ENCODE peak calls at places on chromosomes 4 and X, in ten cellular contexts. C is IMR-90, A is right cardiac atrium, F is GM12878, Q is lower lobe of right lung, P is breast epithelium, N is trophoblast cell, X is stomach, K is cardiac muscle cell, G is heart right ventricle. U is an unnamed sample.
A peak's percentile ranks its signal among the peaks of the same experiment; 100 is the strongest.

GRCh38 chr4:137470806-137471205 is 61.5 kb downstream of the PCDH18 start:
- DNase-seq in C (no peak), A (no peak), F (no peak), Q (no peak), P (no peak), N (no peak), X (no peak), K (no peak), G (no peak), U (no peak)

GRCh38 chrX:41265615-41266014 is 68.3 kb upstream of the DDX3X start:
- DNase-seq in C (peak; percentile 69), A (no peak), F (no peak), Q (no peak), P (no peak), N (peak; percentile 69), X (no peak), K (no peak), G (peak; percentile 4), U (no peak)

GRCh38 chr4:127782025-127782274 is 172 bp upstream of the HSPA4L start:
- DNase-seq in C (peak; percentile 81), A (peak; percentile 95), F (peak; percentile 44), Q (peak; percentile 89), P (peak; percentile 72), N (peak; percentile 87), X (peak; percentile 87), K (no peak), G (peak; percentile 82), U (peak; percentile 86)

GRCh38 chr4:1241936-1242505 is 6.9 kb downstream of the CTBP1 start:
- DNase-seq in C (no peak), A (peak; percentile 50), F (no peak), Q (no peak), P (no peak), N (no peak), X (no peak), K (no peak), G (peak; percentile 2), U (peak; percentile 12)

GRCh38 chr4:26296021-26296420 is 24.8 kb upstream of the RBPJ start:
- DNase-seq in C (no peak), A (no peak), F (no peak), Q (no peak), P (no peak), N (no peak), X (no peak), K (no peak), G (no peak), U (no peak)

GRCh38 chr4:177283167-177283566 is 26.5 kb upstream of the NEIL3 start:
- DNase-seq in C (peak; percentile 74), A (no peak), F (no peak), Q (no peak), P (no peak), N (no peak), X (no peak), K (no peak), G (no peak), U (no peak)

GRCh38 chrX:152313529-152314302 is 137.4 kb downstream of the GABRA3 start:
- DNase-seq in C (no peak), A (no peak), F (no peak), Q (no peak), P (no peak), N (no peak), X (no peak), K (no peak), G (no peak), U (no peak)

GRCh38 chr4:121989715-121990114 is 37.9 kb upstream of the TRPC3 start:
- DNase-seq in C (peak; percentile 56), A (no peak), F (no peak), Q (no peak), P (no peak), N (no peak), X (no peak), K (no peak), G (no peak), U (no peak)

GRCh38 chr4:3420606-3420955 is 21.2 kb upstream of the HGFAC start:
- DNase-seq in C (no peak), A (no peak), F (no peak), Q (peak; percentile 39), P (no peak), N (no peak), X (no peak), K (no peak), G (no peak), U (peak; percentile 7)

GRCh38 chr4:172982151-172982590 is 186.4 kb upstream of the GALNT7 start:
- DNase-seq in C (peak; percentile 92), A (no peak), F (peak; percentile 33), Q (no peak), P (no peak), N (peak; percentile 48), X (peak; percentile 40), K (no peak), G (no peak), U (no peak)

GRCh38 chr4:16659694-16660093 is 238.8 kb downstream of the LDB2 start:
- DNase-seq in C (no peak), A (no peak), F (no peak), Q (no peak), P (no peak), N (no peak), X (no peak), K (no peak), G (no peak), U (no peak)

GRCh38 chrX:131741103-131741581 is 197.3 kb downstream of the OR13H1 start:
- DNase-seq in C (peak; percentile 81), A (no peak), F (peak; percentile 87), Q (no peak), P (peak; percentile 86), N (peak; percentile 27), X (peak; percentile 89), K (no peak), G (no peak), U (no peak)

GRCh38 chrX:71107762-71108360 is 1.3 kb upstream of the CXorf65 start:
- DNase-seq in C (no peak), A (no peak), F (no peak), Q (no peak), P (no peak), N (no peak), X (no peak), K (peak; percentile 57), G (no peak), U (no peak)

GRCh38 chrX:47956016-47956415 is 47.8 kb downstream of the ZNF182 start:
- DNase-seq in C (no peak), A (no peak), F (no peak), Q (no peak), P (no peak), N (no peak), X (no peak), K (no peak), G (no peak), U (no peak)

GRCh38 chr4:22780797-22781196 is 88.1 kb downstream of the GBA3 start:
- DNase-seq in C (no peak), A (no peak), F (no peak), Q (no peak), P (no peak), N (no peak), X (no peak), K (no peak), G (no peak), U (no peak)

GRCh38 chr4:22778547-22779163 is 85.9 kb downstream of the GBA3 start:
- DNase-seq in C (no peak), A (peak; percentile 43), F (no peak), Q (peak; percentile 43), P (no peak), N (no peak), X (no peak), K (no peak), G (no peak), U (no peak)
- H3K4me3 ChIP-seq in C (no peak overlapping the region), A (no peak overlapping the region), F (no peak overlapping the region), Q (no peak overlapping the region), P (no peak overlapping the region), N (peak overlapping the region; percentile 55), X (no peak overlapping the region), K (no peak overlapping the region), G (no peak overlapping the region), U (no peak overlapping the region)

GRCh38 chr4:129821963-129822362 is 726.0 kb downstream of the C4orf33 start:
- DNase-seq in C (no peak), A (no peak), F (no peak), Q (no peak), P (no peak), N (no peak), X (no peak), K (no peak), G (no peak), U (no peak)
- H3K9me3 ChIP-seq in C (no peaks in the 10 kb centered on the region), A (no peaks in the 10 kb centered on the region), F (no peaks in the 10 kb centered on the region), Q (no peaks in the 10 kb centered on the region), P (no peaks in the 10 kb centered on the region), N (no peaks in the 10 kb centered on the region), X (no peaks in the 10 kb centered on the region), K (no peaks in the 10 kb centered on the region), G (no peaks in the 10 kb centered on the region), U (no peaks in the 10 kb centered on the region)

DNA sequence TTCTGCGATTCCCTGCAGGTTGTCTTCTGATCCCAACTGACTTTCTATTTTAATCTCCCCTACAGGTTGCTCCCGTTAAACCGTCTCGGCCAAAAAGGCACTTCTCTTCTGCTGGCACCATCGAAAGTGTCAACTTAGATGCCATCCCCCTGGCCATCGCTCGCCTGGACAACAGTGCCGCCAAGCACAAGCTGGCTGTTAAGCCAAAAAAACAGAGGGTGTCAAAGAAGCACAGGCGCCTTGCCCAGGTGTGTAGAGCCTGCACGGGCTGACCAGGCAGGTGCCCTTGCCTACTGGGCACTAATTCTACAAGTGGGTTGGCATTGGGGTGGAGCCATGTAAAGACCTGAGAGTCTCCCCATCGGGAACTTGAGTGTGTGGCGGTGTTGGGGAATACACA is 74.2 kb downstream of the AASDH start:
- DNase-seq in C (no peak), A (no peak), F (no peak), Q (no peak), P (no peak), N (no peak), X (no peak), K (no peak), G (no peak), U (no peak)
- H3K27me3 ChIP-seq in C (peaks cover 2% of the 10 kb centered on the region), A (no peaks in the 10 kb centered on the region), F (no peaks in the 10 kb centered on the region), Q (no peaks in the 10 kb centered on the region), P (no peaks in the 10 kb centered on the region), N (no peaks in the 10 kb centered on the region), X (no peaks in the 10 kb centered on the region), K (no peaks in the 10 kb centered on the region), G (no peaks in the 10 kb centered on the region), U (no peaks in the 10 kb centered on the region)

GRCh38 chrX:38628587-38628986 is 67.2 kb downstream of the TSPAN7 start:
- DNase-seq in C (no peak), A (no peak), F (no peak), Q (no peak), P (no peak), N (no peak), X (no peak), K (no peak), G (no peak), U (no peak)

GRCh38 chrX:38636949-38637819 is 75.8 kb downstream of the TSPAN7 start:
- DNase-seq in C (no peak), A (peak; percentile 50), F (no peak), Q (no peak), P (no peak), N (no peak), X (peak; percentile 34), K (no peak), G (no peak), U (no peak)

GRCh38 chrX:38634665-38635064 is 73.3 kb downstream of the TSPAN7 start:
- DNase-seq in C (no peak), A (peak; percentile 34), F (no peak), Q (no peak), P (no peak), N (no peak), X (no peak), K (no peak), G (no peak), U (no peak)

GRCh38 chrX:38627683-38628082 is 66.3 kb downstream of the TSPAN7 start:
- DNase-seq in C (peak; percentile 8), A (no peak), F (no peak), Q (no peak), P (no peak), N (no peak), X (no peak), K (no peak), G (no peak), U (no peak)

GRCh38 chrX:38632516-38632915 is 71.2 kb downstream of the TSPAN7 start:
- DNase-seq in C (no peak), A (no peak), F (no peak), Q (no peak), P (no peak), N (no peak), X (no peak), K (no peak), G (no peak), U (no peak)
- H3K4me3 ChIP-seq in C (no peak overlapping the region), A (peak overlapping the region; percentile 28), F (no peak overlapping the region), Q (no peak overlapping the region), P (no peak overlapping the region), N (no peak overlapping the region), X (no peak overlapping the region), K (no peak overlapping the region), G (peak overlapping the region; percentile 17), U (peak overlapping the region; percentile 36)